ENCODE peak calls at places on chromosomes 13 and 19, in ten cellular contexts. V is GM13977, K is HFFc6, X is gastrocnemius medialis, E is Caco-2, A is GM10248, N is GM13976, Y is Calu3, Z is IMR-90, B is HFF-Myc. G is an unnamed sample.

GRCh38 chr19:53877361-53877766 is 4.6 kb upstream of the PRKCG start:
- DNase-seq in V (no peak), K (peak), X (no peak), E (no peak), A (no peak), N (no peak), Y (no peak), Z (no peak), B (no peak), G (no peak)

GRCh38 chr19:44758596-44758995 is 10.1 kb downstream of the BCL3 start:
- DNase-seq in V (no peak), K (no peak), X (no peak), E (no peak), A (no peak), N (no peak), Y (no peak), Z (no peak), B (no peak), G (no peak)

GRCh38 chr13:27147530-27148170 is 24.0 kb downstream of the USP12 start:
- DNase-seq in V (peak), K (no peak), X (no peak), E (no peak), A (peak), N (peak), Y (no peak), Z (peak), B (no peak), G (no peak)

GRCh38 chr13:67466569-67466968 is 236.4 kb upstream of the PCDH9 start:
- DNase-seq in V (no peak), K (no peak), X (no peak), E (no peak), A (no peak), N (no peak), Y (no peak), Z (no peak), B (no peak), G (no peak)

GRCh38 chr19:46716013-46716671 is 772 bp downstream of the PRKD2 start:
- DNase-seq in V (no peak), K (no peak), X (no peak), E (peak), A (no peak), N (no peak), Y (peak), Z (no peak), B (no peak), G (no peak)

GRCh38 chr13:51955841-51956603 is 55.2 kb downstream of the ATP7B start:
- DNase-seq in V (no peak), K (no peak), X (no peak), E (no peak), A (no peak), N (no peak), Y (no peak), Z (no peak), B (no peak), G (no peak)

GRCh38 chr13:106033634-106034033 is 501.8 kb downstream of the EFNB2 start:
- DNase-seq in V (no peak), K (peak), X (no peak), E (peak), A (no peak), N (no peak), Y (no peak), Z (peak), B (no peak), G (no peak)

GRCh38 chr19:19405919-19406877 is 723 bp downstream of the GATAD2A start:
- DNase-seq in V (peak), K (peak), X (no peak), E (peak), A (peak), N (peak), Y (peak), Z (peak), B (no peak), G (no peak)

GRCh38 chr19:334296-335071 is 10.1 kb downstream of the MIER2 start:
- DNase-seq in V (no peak), K (no peak), X (no peak), E (no peak), A (no peak), N (no peak), Y (no peak), Z (no peak), B (no peak), G (no peak)

GRCh38 chr13:39254606-39255005 is 216.3 kb downstream of the NHLRC3 start:
- DNase-seq in V (no peak), K (no peak), X (no peak), E (no peak), A (no peak), N (no peak), Y (no peak), Z (no peak), B (no peak), G (no peak)

GRCh38 chr13:22110368-22110767 is 439.5 kb downstream of the FGF9 start:
- DNase-seq in V (no peak), K (no peak), X (no peak), E (no peak), A (no peak), N (no peak), Y (no peak), Z (no peak), B (no peak), G (no peak)

GRCh38 chr13:60617863-60618733 is 221.1 kb downstream of the TDRD3 start:
- DNase-seq in V (no peak), K (peak), X (no peak), E (peak), A (no peak), N (no peak), Y (no peak), Z (peak), B (no peak), G (no peak)

GRCh38 chr19:44725251-44725650 is 23.3 kb upstream of the BCL3 start:
- DNase-seq in V (no peak), K (no peak), X (no peak), E (peak), A (no peak), N (no peak), Y (peak), Z (no peak), B (no peak), G (no peak)

GRCh38 chr19:4390017-4390861 is 10.1 kb downstream of the SH3GL1 start:
- DNase-seq in V (no peak), K (peak), X (no peak), E (no peak), A (no peak), N (no peak), Y (no peak), Z (peak), B (no peak), G (no peak)

GRCh38 chr19:4390862-4391693 is 9.3 kb downstream of the SH3GL1 start:
- DNase-seq in V (no peak), K (peak), X (no peak), E (peak), A (no peak), N (no peak), Y (no peak), Z (no peak), B (no peak), G (no peak)

GRCh38 chr19:4388171-4389063 is 11.9 kb downstream of the SH3GL1 start:
- DNase-seq in V (no peak), K (no peak), X (peak), E (peak), A (no peak), N (no peak), Y (no peak), Z (no peak), B (no peak), G (no peak)

GRCh38 chr19:4389064-4389375 is 11.3 kb downstream of the SH3GL1 start:
- DNase-seq in V (no peak), K (no peak), X (no peak), E (no peak), A (no peak), N (no peak), Y (no peak), Z (no peak), B (no peak), G (no peak)

DNA sequence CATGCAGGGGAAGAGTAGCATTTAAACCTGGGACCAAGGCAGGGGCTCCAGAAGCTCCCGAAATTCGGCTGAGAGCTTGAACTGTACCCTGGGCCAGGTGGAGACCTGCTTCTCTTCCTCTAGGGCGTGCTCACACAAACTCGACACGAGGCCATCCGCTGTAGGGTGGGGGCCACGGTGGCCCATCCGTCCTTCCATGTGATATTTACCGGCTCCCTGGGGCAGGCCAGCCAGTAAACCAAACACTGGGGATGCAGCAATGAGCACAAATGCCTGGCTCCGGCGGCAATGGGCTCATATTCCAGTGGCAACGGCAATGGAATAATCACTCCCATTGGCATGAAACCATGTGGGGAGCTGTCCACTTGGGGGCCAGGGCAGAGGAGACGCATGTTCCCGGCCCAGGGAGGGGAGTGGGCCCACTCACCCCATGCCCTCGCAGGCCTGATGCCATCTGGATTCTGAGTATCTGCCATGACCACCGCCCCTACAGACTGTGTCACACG is 10.8 kb downstream of the SH3GL1 start:
- DNase-seq in V (no peak), K (no peak), X (no peak), E (no peak), A (no peak), N (no peak), Y (no peak), Z (no peak), B (no peak), G (no peak)
- TF ChIP-seq CTCF in V (no peak), K (peak), X (no peak), E (no peak), A (no peak), N (no peak), Y (no peak), Z (no peak), B (no peak), G (no peak)

GRCh38 chr19:55811340-55811739 is 20.5 kb downstream of the NLRP11 start:
- DNase-seq in V (no peak), K (no peak), X (no peak), E (no peak), A (no peak), N (no peak), Y (no peak), Z (no peak), B (no peak), G (no peak)

GRCh38 chr19:55813906-55814305 is 17.9 kb downstream of the NLRP11 start:
- DNase-seq in V (no peak), K (no peak), X (no peak), E (no peak), A (no peak), N (no peak), Y (no peak), Z (no peak), B (no peak), G (no peak)

GRCh38 chr19:55812449-55812848 is 19.4 kb downstream of the NLRP11 start:
- DNase-seq in V (no peak), K (no peak), X (no peak), E (no peak), A (no peak), N (no peak), Y (no peak), Z (no peak), B (no peak), G (no peak)

GRCh38 chr19:55809381-55810058 is 22.3 kb downstream of the NLRP11 start:
- DNase-seq in V (peak), K (peak), X (no peak), E (peak), A (peak), N (peak), Y (peak), Z (peak), B (peak), G (no peak)
- TF ChIP-seq CTCF in V (peak), K (peak), X (no peak), E (peak), A (peak), N (peak), Y (no peak), Z (peak), B (peak), G (peak)

GRCh38 chr19:6047256-6047655 is 63.0 kb downstream of the RFX2 start:
- DNase-seq in V (no peak), K (no peak), X (no peak), E (no peak), A (no peak), N (no peak), Y (no peak), Z (no peak), B (no peak), G (no peak)

GRCh38 chr19:6048348-6048747 is 62.0 kb downstream of the RFX2 start:
- DNase-seq in V (no peak), K (no peak), X (no peak), E (no peak), A (no peak), N (no peak), Y (no peak), Z (no peak), B (no peak), G (no peak)

GRCh38 chr19:6045108-6045507 is 65.2 kb downstream of the RFX2 start:
- DNase-seq in V (no peak), K (no peak), X (no peak), E (no peak), A (no peak), N (no peak), Y (no peak), Z (no peak), B (no peak), G (no peak)

GRCh38 chr19:6047741-6048231 is 62.5 kb downstream of the RFX2 start:
- DNase-seq in V (peak), K (peak), X (no peak), E (peak), A (no peak), N (peak), Y (peak), Z (peak), B (no peak), G (no peak)

GRCh38 chr19:6048808-6049405 is 61.4 kb downstream of the RFX2 start:
- DNase-seq in V (peak), K (peak), X (peak), E (peak), A (peak), N (peak), Y (peak), Z (peak), B (no peak), G (no peak)
- TF ChIP-seq CTCF in V (peak), K (peak), X (peak), E (peak), A (peak), N (peak), Y (peak), Z (peak), B (peak), G (peak)

GRCh38 chr19:9721861-9722260 is 46.7 kb downstream of the ZNF846 start:
- DNase-seq in V (no peak), K (no peak), X (no peak), E (no peak), A (no peak), N (no peak), Y (no peak), Z (no peak), B (no peak), G (no peak)

GRCh38 chr19:9729162-9729561 is 39.4 kb downstream of the ZNF846 start:
- DNase-seq in V (no peak), K (no peak), X (no peak), E (no peak), A (no peak), N (no peak), Y (no peak), Z (no peak), B (no peak), G (no peak)

GRCh38 chr19:9724157-9724556 is 44.4 kb downstream of the ZNF846 start:
- DNase-seq in V (no peak), K (no peak), X (no peak), E (no peak), A (no peak), N (no peak), Y (no peak), Z (no peak), B (no peak), G (no peak)

GRCh38 chr19:9727644-9728043 is 40.9 kb downstream of the ZNF846 start:
- DNase-seq in V (no peak), K (no peak), X (no peak), E (no peak), A (no peak), N (no peak), Y (no peak), Z (no peak), B (no peak), G (no peak)
- TF ChIP-seq CTCF in V (no peak), K (no peak), X (no peak), E (no peak), A (no peak), N (no peak), Y (no peak), Z (no peak), B (no peak), G (no peak)

G was measured in kidney epithelial cell.